ENCODE peak calls at places on chromosome 10, in seven cellular contexts. T is activated CD8-positive, alpha-beta T cell treated with anti-CD3 and anti-CD28 coated beads for 36 hours; Y is aorta; A is stimulated activated CD4-positive, alpha-beta T cell treated with anti-CD3 and anti-CD28 coated beads, Interleukin-4, amount 100 ng/mL, for 48 hours; S is AG20443; J is heart right ventricle; B is right cardiac atrium. G is an unnamed sample.

GRCh38 chr10:31707578-31708411 is 220.8 kb downstream of the ARHGAP12 start:
- DNase-seq in B (peak), J (peak), T (peak), A (peak), S (peak), Y (peak), G (peak)

GRCh38 chr10:61188691-61189090 is 244.7 kb upstream of the RHOBTB1 start:
- DNase-seq in S (no peak), Y (no peak), B (no peak), J (no peak), T (no peak), A (no peak), G (no peak)

GRCh38 chr10:7933262-7933661 is 115.0 kb downstream of the TAF3 start:
- DNase-seq in Y (no peak), J (no peak), T (no peak), A (no peak), B (no peak), S (no peak), G (no peak)

GRCh38 chr10:15719062-15719898 is 442 bp downstream of the ITGA8 start:
- DNase-seq in J (no peak), Y (no peak), S (peak), T (no peak), A (no peak), B (no peak), G (no peak)

GRCh38 chr10:102781921-102782542 is 38.3 kb downstream of the WBP1L start:
- DNase-seq in Y (no peak), B (no peak), S (no peak), A (no peak), J (no peak), T (no peak), G (no peak)

GRCh38 chr10:129275886-129276285 is 191.2 kb upstream of the MGMT start:
- DNase-seq in B (no peak), J (no peak), A (no peak), Y (no peak), T (peak), S (no peak), G (no peak)

GRCh38 chr10:99369551-99369950 is 40.4 kb downstream of the CNNM1 start:
- DNase-seq in J (no peak), A (no peak), S (peak), T (no peak), B (no peak), Y (no peak), G (no peak)

GRCh38 chr10:132146271-132146671 is 40.5 kb upstream of the DPYSL4 start:
- DNase-seq in J (no peak), A (no peak), S (no peak), B (peak), Y (peak), T (no peak), G (no peak)

GRCh38 chr10:88897019-88897853 is 17.2 kb downstream of the STAMBPL1 start:
- DNase-seq in B (no peak), T (peak), Y (no peak), S (peak), J (no peak), A (no peak), G (no peak)

GRCh38 chr10:61404771-61405170 is 48.4 kb downstream of the TMEM26 start:
- DNase-seq in B (no peak), T (no peak), Y (no peak), A (no peak), J (no peak), S (peak), G (peak)

GRCh38 chr10:125093199-125093841 is 67.0 kb downstream of the CTBP2 start:
- DNase-seq in A (no peak), B (peak), Y (peak), T (no peak), J (peak), S (peak), G (no peak)

GRCh38 chr10:69728335-69728861 is 73.3 kb upstream of the COL13A1 start:
- DNase-seq in Y (peak), J (no peak), S (no peak), A (no peak), T (no peak), B (no peak), G (no peak)

GRCh38 chr10:132858121-132859081 is 72.5 kb upstream of the NKX6-2 start:
- DNase-seq in Y (peak), B (no peak), S (no peak), A (no peak), J (peak), T (no peak), G (no peak)

GRCh38 chr10:89351402-89352038 is 23.7 kb downstream of the IFIT3 start:
- DNase-seq in J (no peak), T (peak), B (no peak), Y (no peak), S (no peak), A (no peak), G (no peak)

GRCh38 chr10:117694251-117694650 is 151.7 kb downstream of the EMX2 start:
- DNase-seq in A (no peak), J (no peak), S (no peak), T (no peak), B (no peak), Y (no peak), G (peak)